ENCODE peak calls at places on chromosomes 13 and 19, in eight cellular contexts. V is OCI-LY7; U is MM.1S; C is NCI-H1930; H is stimulated activated CD8-positive, alpha-beta memory T cell treated with anti-CD3 and anti-CD28 coated beads, Interleukin-12 subunit alpha, Interleukin-12 subunit beta, amount 100 ng/mL, for 4 hours; I is esophagus squamous epithelium; X is stimulated activated CD4-positive, alpha-beta T cell treated with anti-CD3 and anti-CD28 coated beads, Interleukin-1b, Interleukin-23, amount 100 ng/mL, for 24 hours; G is HFFc6. A is an unnamed sample.

GRCh38 chr13:50594276-50594970 is 249.1 kb downstream of the DLEU7 start:
- DNase-seq in V (peak), U (peak), C (no peak), H (no peak), I (no peak), X (peak), G (no peak), A (peak)

GRCh38 chr19:41994521-41994971 is 516 bp upstream of the ATP1A3 start:
- DNase-seq in V (peak), U (no peak), C (no peak), H (no peak), I (no peak), X (no peak), G (no peak), A (no peak)

GRCh38 chr13:80055804-80056203 is 285.1 kb downstream of the SPRY2 start:
- DNase-seq in V (no peak), U (no peak), C (no peak), H (no peak), I (no peak), X (no peak), G (no peak), A (no peak)

GRCh38 chr13:108645376-108645775 is 16.0 kb downstream of the MYO16 start:
- DNase-seq in V (no peak), U (no peak), C (no peak), H (no peak), I (no peak), X (no peak), G (no peak), A (no peak)

GRCh38 chr13:45228002-45228401 is 27.2 kb upstream of the KCTD4 start:
- DNase-seq in V (no peak), U (no peak), C (no peak), H (no peak), I (no peak), X (no peak), G (no peak), A (no peak)

GRCh38 chr13:66748712-66749111 is 481.4 kb downstream of the PCDH9 start:
- DNase-seq in V (no peak), U (no peak), C (no peak), H (no peak), I (no peak), X (no peak), G (no peak), A (peak)

GRCh38 chr13:93690139-93690538 is 463.5 kb downstream of the GPC6 start:
- DNase-seq in V (no peak), U (peak), C (no peak), H (no peak), I (no peak), X (no peak), G (no peak), A (no peak)

GRCh38 chr13:62799931-62800436 is 1384.3 kb upstream of the PCDH20 start:
- DNase-seq in V (no peak), U (no peak), C (no peak), H (no peak), I (no peak), X (no peak), G (no peak), A (no peak)

GRCh38 chr13:40479196-40479845 is 187.1 kb downstream of the FOXO1 start:
- DNase-seq in V (peak), U (no peak), C (no peak), H (no peak), I (no peak), X (no peak), G (no peak), A (no peak)

GRCh38 chr13:24502567-24503375 is 9.8 kb downstream of the PARP4 start:
- DNase-seq in V (no peak), U (no peak), C (no peak), H (no peak), I (no peak), X (no peak), G (peak), A (no peak)

GRCh38 chr19:2624537-2625091 is 77.9 kb downstream of the GNG7 start:
- DNase-seq in V (peak), U (no peak), C (peak), H (no peak), I (no peak), X (no peak), G (no peak), A (peak)

GRCh38 chr19:14432817-14433453 is at the start of gene PKN1:
- DNase-seq in V (peak), U (peak), C (peak), H (no peak), I (no peak), X (peak), G (no peak), A (peak)

GRCh38 chr13:41502676-41503075 is 45.3 kb downstream of the RGCC start:
- DNase-seq in V (peak), U (peak), C (no peak), H (no peak), I (no peak), X (no peak), G (no peak), A (peak)

GRCh38 chr19:2246801-2247361 is 2.2 kb upstream of the AMH start:
- DNase-seq in V (no peak), U (no peak), C (no peak), H (no peak), I (no peak), X (no peak), G (peak), A (no peak)

A was measured in B cell.